ENCODE peak calls at places on chromosomes 11 and 22, in six cellular contexts. Z, X, F, N, Y and R are unnamed samples.

GRCh38 chr11:81192516-81192915 is 1541.1 kb downstream of the FAM181B start:
- DNase-seq in N (no peak), Y (no peak), F (no peak), X (no peak), Z (no peak), R (no peak)

GRCh38 chr22:43753718-43754117 is 58.4 kb downstream of the EFCAB6 start:
- DNase-seq in N (no peak), X (no peak), F (no peak), Z (no peak), Y (no peak), R (no peak)

GRCh38 chr11:62689421-62690183 is at the start of gene LRRN4CL:
- DNase-seq in N (peak), Z (no peak), Y (peak), F (no peak), X (no peak), R (peak)

GRCh38 chr22:17199131-17199731 is 20.0 kb downstream of the ADA2 start:
- DNase-seq in Z (peak), F (no peak), N (peak), X (no peak), Y (peak), R (no peak)

GRCh38 chr11:131653244-131653643 is 282.8 kb downstream of the NTM start:
- DNase-seq in Z (no peak), F (no peak), N (no peak), Y (no peak), X (no peak), R (no peak)

GRCh38 chr11:70497536-70498075 is 99.3 kb downstream of the CTTN start:
- DNase-seq in Y (no peak), X (no peak), N (no peak), F (no peak), Z (no peak), R (no peak)

GRCh38 chr22:19757140-19757984 is 3.2 kb upstream of the TBX1 start:
- DNase-seq in X (peak), N (no peak), Z (no peak), Y (no peak), F (no peak), R (no peak)

GRCh38 chr11:70717961-70718595 is 319.7 kb downstream of the CTTN start:
- DNase-seq in N (no peak), X (no peak), Z (no peak), Y (no peak), F (no peak), R (no peak)

GRCh38 chr22:48705917-48706605 is 1121.6 kb downstream of the BRD1 start:
- DNase-seq in F (no peak), N (no peak), X (peak), Z (no peak), Y (no peak), R (no peak)

GRCh38 chr11:35292290-35292689 is 127.1 kb downstream of the SLC1A2 start:
- DNase-seq in X (no peak), N (no peak), Z (no peak), F (no peak), Y (no peak), R (no peak)